ENCODE peak calls at places on chromosome 6, in seven cellular contexts. One of them, this sample, is unnamed.

GRCh38 chr6:33700391-33701050 is 11.0 kb downstream of the UQCC2 start:
- DNase-seq in cardiac fibroblast: peak; percentile 80
- DNase-seq in neural crest cell: peak; percentile 69
- DNase-seq in fibroblast of lung: peak; percentile 59
- DNase-seq in BE2C: peak; percentile 84
- DNase-seq in CD8-positive, alpha-beta T cell: peak; percentile 46
- DNase-seq in pancreas: peak; percentile 71
- DNase-seq in this sample: peak; percentile 61

GRCh38 chr6:35596448-35597442 is 84.0 kb upstream of the TULP1 start:
- DNase-seq in cardiac fibroblast: peak; percentile 91
- DNase-seq in neural crest cell: no peak
- DNase-seq in fibroblast of lung: peak; percentile 95
- DNase-seq in BE2C: peak; percentile 16
- DNase-seq in CD8-positive, alpha-beta T cell: no peak
- DNase-seq in pancreas: no peak
- DNase-seq in this sample: no peak

GRCh38 chr6:101776919-101777350 is 383.4 kb downstream of the GRIK2 start:
- DNase-seq in cardiac fibroblast: no peak
- DNase-seq in neural crest cell: no peak
- DNase-seq in fibroblast of lung: no peak
- DNase-seq in BE2C: no peak
- DNase-seq in CD8-positive, alpha-beta T cell: no peak
- DNase-seq in pancreas: no peak
- DNase-seq in this sample: no peak

GRCh38 chr6:49919935-49920644 is 43.9 kb downstream of the DEFB114 start:
- DNase-seq in cardiac fibroblast: no peak
- DNase-seq in neural crest cell: no peak
- DNase-seq in fibroblast of lung: no peak
- DNase-seq in BE2C: no peak
- DNase-seq in CD8-positive, alpha-beta T cell: no peak
- DNase-seq in pancreas: no peak
- DNase-seq in this sample: no peak

GRCh38 chr6:77089776-77090175 is 373.5 kb downstream of the HTR1B start:
- DNase-seq in cardiac fibroblast: peak; percentile 5
- DNase-seq in neural crest cell: no peak
- DNase-seq in fibroblast of lung: no peak
- DNase-seq in BE2C: no peak
- DNase-seq in CD8-positive, alpha-beta T cell: no peak
- DNase-seq in pancreas: no peak
- DNase-seq in this sample: no peak

GRCh38 chr6:112485813-112486212 is 138.7 kb downstream of the RFPL4B start:
- DNase-seq in cardiac fibroblast: peak; percentile 46
- DNase-seq in neural crest cell: no peak
- DNase-seq in fibroblast of lung: no peak
- DNase-seq in BE2C: no peak
- DNase-seq in CD8-positive, alpha-beta T cell: no peak
- DNase-seq in pancreas: no peak
- DNase-seq in this sample: no peak

GRCh38 chr6:20835315-20836010 is 301.2 kb downstream of the CDKAL1 start:
- DNase-seq in cardiac fibroblast: no peak
- DNase-seq in neural crest cell: no peak
- DNase-seq in fibroblast of lung: no peak
- DNase-seq in BE2C: no peak
- DNase-seq in CD8-positive, alpha-beta T cell: no peak
- DNase-seq in pancreas: no peak
- DNase-seq in this sample: no peak

GRCh38 chr6:10033223-10033829 is 381.5 kb downstream of the TFAP2A start:
- DNase-seq in cardiac fibroblast: no peak
- DNase-seq in neural crest cell: no peak
- DNase-seq in fibroblast of lung: peak; percentile 46
- DNase-seq in BE2C: no peak
- DNase-seq in CD8-positive, alpha-beta T cell: no peak
- DNase-seq in pancreas: no peak
- DNase-seq in this sample: no peak

GRCh38 chr6:110628330-110628729 is 151.9 kb upstream of the SLC22A16 start:
- DNase-seq in cardiac fibroblast: peak; percentile 34
- DNase-seq in neural crest cell: no peak
- DNase-seq in fibroblast of lung: peak; percentile 78
- DNase-seq in BE2C: no peak
- DNase-seq in CD8-positive, alpha-beta T cell: no peak
- DNase-seq in pancreas: no peak
- DNase-seq in this sample: no peak

GRCh38 chr6:161836643-161837448 is 563.0 kb upstream of the AGPAT4 start:
- DNase-seq in cardiac fibroblast: peak; percentile 10
- DNase-seq in neural crest cell: no peak
- DNase-seq in fibroblast of lung: peak; percentile 31
- DNase-seq in BE2C: no peak
- DNase-seq in CD8-positive, alpha-beta T cell: no peak
- DNase-seq in pancreas: no peak
- DNase-seq in this sample: no peak
- TF ChIP-seq CTCF in cardiac fibroblast: peak; percentile 10
- TF ChIP-seq CTCF in neural crest cell: peak; percentile 59
- TF ChIP-seq CTCF in fibroblast of lung: peak; percentile 75
- TF ChIP-seq CTCF in BE2C: peak; percentile 47
- TF ChIP-seq CTCF in CD8-positive, alpha-beta T cell: no peak
- TF ChIP-seq CTCF in pancreas: peak; percentile 41
- TF ChIP-seq CTCF in this sample: no peak

GRCh38 chr6:42510795-42511194 is 53.0 kb upstream of the UBR2 start:
- DNase-seq in cardiac fibroblast: no peak
- DNase-seq in neural crest cell: no peak
- DNase-seq in fibroblast of lung: no peak
- DNase-seq in BE2C: no peak
- DNase-seq in CD8-positive, alpha-beta T cell: no peak
- DNase-seq in pancreas: no peak
- DNase-seq in this sample: no peak
- TF ChIP-seq CTCF in cardiac fibroblast: no peak
- TF ChIP-seq CTCF in neural crest cell: no peak
- TF ChIP-seq CTCF in fibroblast of lung: peak; percentile 7
- TF ChIP-seq CTCF in BE2C: no peak
- TF ChIP-seq CTCF in CD8-positive, alpha-beta T cell: no peak
- TF ChIP-seq CTCF in pancreas: no peak
- TF ChIP-seq CTCF in this sample: no peak

GRCh38 chr6:166309977-166310376 is 1.8 kb upstream of the PRR18 start:
- DNase-seq in cardiac fibroblast: no peak
- DNase-seq in neural crest cell: no peak
- DNase-seq in fibroblast of lung: no peak
- DNase-seq in BE2C: no peak
- DNase-seq in CD8-positive, alpha-beta T cell: no peak
- DNase-seq in pancreas: no peak
- DNase-seq in this sample: no peak

GRCh38 chr6:166306378-166307081 is 1.7 kb downstream of the PRR18 start:
- DNase-seq in cardiac fibroblast: no peak
- DNase-seq in neural crest cell: no peak
- DNase-seq in fibroblast of lung: no peak
- DNase-seq in BE2C: no peak
- DNase-seq in CD8-positive, alpha-beta T cell: no peak
- DNase-seq in pancreas: no peak
- DNase-seq in this sample: no peak

GRCh38 chr6:166308769-166309589 is 787 bp upstream of the PRR18 start:
- DNase-seq in cardiac fibroblast: no peak
- DNase-seq in neural crest cell: no peak
- DNase-seq in fibroblast of lung: no peak
- DNase-seq in BE2C: no peak
- DNase-seq in CD8-positive, alpha-beta T cell: no peak
- DNase-seq in pancreas: no peak
- DNase-seq in this sample: no peak

GRCh38 chr6:166307082-166307980 is 861 bp downstream of the PRR18 start:
- DNase-seq in cardiac fibroblast: no peak
- DNase-seq in neural crest cell: peak; percentile 51
- DNase-seq in fibroblast of lung: peak; percentile 2
- DNase-seq in BE2C: peak; percentile 50
- DNase-seq in CD8-positive, alpha-beta T cell: no peak
- DNase-seq in pancreas: no peak
- DNase-seq in this sample: no peak

GRCh38 chr6:166307981-166308768 is at the start of gene PRR18:
- DNase-seq in cardiac fibroblast: no peak
- DNase-seq in neural crest cell: peak; percentile 31
- DNase-seq in fibroblast of lung: no peak
- DNase-seq in BE2C: peak; percentile 44
- DNase-seq in CD8-positive, alpha-beta T cell: no peak
- DNase-seq in pancreas: peak; percentile 48
- DNase-seq in this sample: no peak
- TF ChIP-seq CTCF in cardiac fibroblast: no peak
- TF ChIP-seq CTCF in neural crest cell: no peak
- TF ChIP-seq CTCF in fibroblast of lung: no peak
- TF ChIP-seq CTCF in BE2C: no peak
- TF ChIP-seq CTCF in CD8-positive, alpha-beta T cell: no peak
- TF ChIP-seq CTCF in pancreas: no peak
- TF ChIP-seq CTCF in this sample: no peak

DNA sequence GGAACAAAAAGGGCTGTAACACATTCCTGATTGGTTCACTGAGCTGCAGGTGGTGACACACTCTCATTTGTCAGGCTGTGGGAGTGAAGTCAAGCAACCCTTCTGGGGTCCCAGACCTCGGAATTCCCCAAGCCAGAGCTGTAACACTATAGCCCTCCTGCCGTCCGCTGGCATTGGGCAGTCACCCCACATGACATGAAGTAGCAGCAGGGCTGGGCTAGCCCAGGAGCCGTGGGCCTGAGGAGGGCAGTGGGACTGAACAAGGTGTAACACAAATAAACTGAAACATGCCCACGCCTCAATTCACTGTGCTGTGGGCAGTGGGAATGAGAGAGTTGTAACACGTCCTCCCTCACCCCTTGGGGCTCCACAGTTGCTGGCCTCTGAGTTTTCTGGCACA is 689.1 kb upstream of the EYS start:
- DNase-seq in cardiac fibroblast: no peak
- DNase-seq in neural crest cell: no peak
- DNase-seq in fibroblast of lung: no peak
- DNase-seq in BE2C: no peak
- DNase-seq in CD8-positive, alpha-beta T cell: no peak
- DNase-seq in pancreas: no peak
- DNase-seq in this sample: no peak
- TF ChIP-seq CTCF in cardiac fibroblast: no peak
- TF ChIP-seq CTCF in neural crest cell: no peak
- TF ChIP-seq CTCF in fibroblast of lung: no peak
- TF ChIP-seq CTCF in BE2C: no peak
- TF ChIP-seq CTCF in CD8-positive, alpha-beta T cell: no peak
- TF ChIP-seq CTCF in pancreas: no peak
- TF ChIP-seq CTCF in this sample: no peak

GRCh38 chr6:109237986-109238329 is 142.7 kb downstream of the CEP57L1 start:
- DNase-seq in cardiac fibroblast: no peak
- DNase-seq in neural crest cell: no peak
- DNase-seq in fibroblast of lung: no peak
- DNase-seq in BE2C: no peak
- DNase-seq in CD8-positive, alpha-beta T cell: no peak
- DNase-seq in pancreas: no peak
- DNase-seq in this sample: no peak

GRCh38 chr6:109238405-109238804 is 143.1 kb downstream of the CEP57L1 start:
- DNase-seq in cardiac fibroblast: no peak
- DNase-seq in neural crest cell: no peak
- DNase-seq in fibroblast of lung: no peak
- DNase-seq in BE2C: no peak
- DNase-seq in CD8-positive, alpha-beta T cell: no peak
- DNase-seq in pancreas: no peak
- DNase-seq in this sample: no peak

GRCh38 chr6:109235639-109236038 is 140.3 kb downstream of the CEP57L1 start:
- DNase-seq in cardiac fibroblast: no peak
- DNase-seq in neural crest cell: no peak
- DNase-seq in fibroblast of lung: no peak
- DNase-seq in BE2C: no peak
- DNase-seq in CD8-positive, alpha-beta T cell: no peak
- DNase-seq in pancreas: no peak
- DNase-seq in this sample: no peak

GRCh38 chr6:109237082-109237985 is 142.0 kb downstream of the CEP57L1 start:
- DNase-seq in cardiac fibroblast: no peak
- DNase-seq in neural crest cell: no peak
- DNase-seq in fibroblast of lung: no peak
- DNase-seq in BE2C: no peak
- DNase-seq in CD8-positive, alpha-beta T cell: no peak
- DNase-seq in pancreas: no peak
- DNase-seq in this sample: peak; percentile 25

GRCh38 chr6:109236140-109237081 is 141.1 kb downstream of the CEP57L1 start:
- DNase-seq in cardiac fibroblast: no peak
- DNase-seq in neural crest cell: no peak
- DNase-seq in fibroblast of lung: no peak
- DNase-seq in BE2C: peak; percentile 45
- DNase-seq in CD8-positive, alpha-beta T cell: no peak
- DNase-seq in pancreas: peak; percentile 53
- DNase-seq in this sample: peak; percentile 54
- TF ChIP-seq CTCF in cardiac fibroblast: no peak
- TF ChIP-seq CTCF in neural crest cell: peak; percentile 35
- TF ChIP-seq CTCF in fibroblast of lung: no peak
- TF ChIP-seq CTCF in BE2C: peak; percentile 23
- TF ChIP-seq CTCF in CD8-positive, alpha-beta T cell: no peak
- TF ChIP-seq CTCF in pancreas: no peak
- TF ChIP-seq CTCF in this sample: peak; percentile 34

GRCh38 chr6:137415127-137415833 is 78.9 kb downstream of the OLIG3 start:
- DNase-seq in cardiac fibroblast: peak; percentile 75
- DNase-seq in neural crest cell: peak; percentile 43
- DNase-seq in fibroblast of lung: peak; percentile 58
- DNase-seq in BE2C: peak; percentile 25
- DNase-seq in CD8-positive, alpha-beta T cell: peak; percentile 45
- DNase-seq in pancreas: peak; percentile 37
- DNase-seq in this sample: peak; percentile 50
- TF ChIP-seq CTCF in cardiac fibroblast: peak; percentile 70
- TF ChIP-seq CTCF in neural crest cell: peak; percentile 74
- TF ChIP-seq CTCF in fibroblast of lung: peak; percentile 87
- TF ChIP-seq CTCF in BE2C: peak; percentile 53
- TF ChIP-seq CTCF in CD8-positive, alpha-beta T cell: peak; percentile 54
- TF ChIP-seq CTCF in pancreas: peak; percentile 36
- TF ChIP-seq CTCF in this sample: peak; percentile 74

GRCh38 chr6:128400875-128401274 is 119.5 kb downstream of the PTPRK start:
- DNase-seq in cardiac fibroblast: no peak
- DNase-seq in neural crest cell: no peak
- DNase-seq in fibroblast of lung: peak; percentile 64
- DNase-seq in BE2C: no peak
- DNase-seq in CD8-positive, alpha-beta T cell: no peak
- DNase-seq in pancreas: no peak
- DNase-seq in this sample: no peak
- TF ChIP-seq CTCF in cardiac fibroblast: no peak
- TF ChIP-seq CTCF in neural crest cell: no peak
- TF ChIP-seq CTCF in fibroblast of lung: no peak
- TF ChIP-seq CTCF in BE2C: no peak
- TF ChIP-seq CTCF in CD8-positive, alpha-beta T cell: no peak
- TF ChIP-seq CTCF in pancreas: no peak
- TF ChIP-seq CTCF in this sample: no peak

This sample was measured in natural killer cell.